ENCODE peak calls at places on chromosomes 11 and 22, in four cellular contexts. Q is body of pancreas; K is CD8-positive, alpha-beta T cell; J is CD4-positive, alpha-beta T cell. N is an unnamed sample.

GRCh38 chr22:31296258-31296657 is 4.0 kb upstream of the PIK3IP1 start:
- DNase-seq in Q (no peak), K (no peak), J (no peak), N (no peak)

GRCh38 chr11:117950999-117951961 is 22.1 kb upstream of the TMPRSS13 start:
- DNase-seq in Q (no peak), K (peak), J (peak), N (no peak)

GRCh38 chr11:25520459-25520858 is 811.5 kb upstream of the ANO3 start:
- DNase-seq in Q (no peak), K (no peak), J (no peak), N (no peak)

GRCh38 chr11:69915501-69916250 is 96.5 kb upstream of the FGF3 start:
- DNase-seq in Q (peak), K (peak), J (peak), N (no peak)

GRCh38 chr11:69825037-69825834 is 6.0 kb upstream of the FGF3 start:
- DNase-seq in Q (no peak), K (no peak), J (no peak), N (no peak)

GRCh38 chr11:64533501-64533900 is 57.5 kb upstream of the SLC22A12 start:
- DNase-seq in Q (no peak), K (no peak), J (no peak), N (no peak)

GRCh38 chr22:37716708-37717107 is 19.9 kb downstream of the TRIOBP start:
- DNase-seq in Q (no peak), K (no peak), J (no peak), N (peak)

GRCh38 chr22:22124374-22124773 is 120.2 kb upstream of the VPREB1 start:
- DNase-seq in Q (no peak), K (no peak), J (no peak), N (no peak)

GRCh38 chr11:127023991-127024390 is 23.4 kb upstream of the KIRREL3 start:
- DNase-seq in Q (no peak), K (no peak), J (no peak), N (no peak)

GRCh38 chr22:26462971-26463661 is 20.5 kb downstream of the HPS4 start:
- DNase-seq in Q (no peak), K (no peak), J (no peak), N (no peak)

GRCh38 chr11:17019231-17019630 is 5.0 kb upstream of the PLEKHA7 start:
- DNase-seq in Q (no peak), K (no peak), J (no peak), N (no peak)

GRCh38 chr22:22156716-22157499 is 87.7 kb upstream of the VPREB1 start:
- DNase-seq in Q (peak), K (peak), J (peak), N (no peak)